ENCODE peak calls at places on chromosomes 11 and 22, in five cellular contexts. Y is iPS DF 19.7, S is Calu3, C is NCI-H1092, N is body of pancreas. X is an unnamed sample.

GRCh38 chr11:95641506-95641905 is 148.1 kb downstream of the FAM76B start:
- DNase-seq in S (no peak), C (peak; percentile 38), Y (no peak), N (no peak), X (peak; percentile 74)

GRCh38 chr11:65378208-65378927 is 4.1 kb downstream of the SLC25A45 start:
- DNase-seq in N (peak; percentile 51), S (no peak), C (no peak), Y (no peak), X (no peak)

GRCh38 chr22:30294830-30295229 is 5.5 kb upstream of the CASTOR1 start:
- DNase-seq in C (no peak), Y (no peak), S (no peak), N (no peak), X (no peak)

GRCh38 chr11:85316967-85317366 is 310.2 kb downstream of the DLG2 start:
- DNase-seq in S (no peak), Y (no peak), C (peak; percentile 17), N (peak; percentile 6), X (no peak)

GRCh38 chr11:134063096-134063495 is 5.8 kb upstream of the JAM3 start:
- DNase-seq in Y (no peak), C (no peak), N (no peak), S (no peak), X (no peak)

GRCh38 chr22:50062509-50063135 is 4.5 kb upstream of the TTLL8 start:
- DNase-seq in S (no peak), Y (no peak), C (no peak), N (no peak), X (no peak)

GRCh38 chr11:97111559-97111958 is 721.7 kb downstream of the JRKL start:
- DNase-seq in Y (no peak), C (no peak), S (no peak), N (no peak), X (no peak)

GRCh38 chr11:29985248-29985647 is 31.6 kb downstream of the KCNA4 start:
- DNase-seq in C (no peak), Y (no peak), S (no peak), N (no peak), X (no peak)

GRCh38 chr11:122661182-122661945 is 5.8 kb downstream of the UBASH3B start:
- DNase-seq in C (peak; percentile 96), Y (no peak), S (peak; percentile 6), N (no peak), X (peak; percentile 96)

GRCh38 chr11:67468056-67468455 is 995 bp downstream of the TMEM134 start:
- DNase-seq in C (no peak), S (peak; percentile 86), N (peak; percentile 94), Y (no peak), X (peak; percentile 67)

GRCh38 chr11:130118636-130119387 is 40.8 kb upstream of the ST14 start:
- DNase-seq in S (no peak), N (no peak), Y (no peak), C (no peak), X (no peak)

GRCh38 chr22:32951081-32951806 is 106.9 kb downstream of the SYN3 start:
- DNase-seq in C (no peak), S (no peak), Y (no peak), N (no peak), X (no peak)

GRCh38 chr11:61955416-61956135 is 5.4 kb downstream of the BEST1 start:
- DNase-seq in C (peak; percentile 23), N (no peak), S (no peak), Y (peak; percentile 75), X (no peak)

GRCh38 chr11:73218106-73218829 is at the start of gene P2RY2:
- DNase-seq in N (peak; percentile 79), Y (no peak), C (no peak), S (peak; percentile 82), X (no peak)

GRCh38 chr11:19756675-19757475 is 44.2 kb downstream of the NAV2 start:
- DNase-seq in C (no peak), S (no peak), N (no peak), Y (no peak), X (peak; percentile 65)

GRCh38 chr11:85712953-85713352 is 27.0 kb upstream of the CCDC89 start:
- DNase-seq in S (no peak), C (no peak), N (no peak), Y (no peak), X (no peak)

GRCh38 chr11:78786086-78786485 is 211.4 kb upstream of the NARS2 start:
- DNase-seq in S (no peak), N (no peak), Y (no peak), C (no peak), X (no peak)

GRCh38 chr11:46240861-46241260 is 36.6 kb upstream of the CREB3L1 start:
- DNase-seq in N (no peak), Y (no peak), C (no peak), S (no peak), X (no peak)